ENCODE peak calls at places on chromosomes 2 and 18, in six cellular contexts. V is HFFc6, N is RWPE1, I is esophagus squamous epithelium, C is natural killer cell, S is astrocyte of the cerebellum. X is an unnamed sample.

GRCh38 chr18:3966985-3967856 is 487.9 kb downstream of the DLGAP1 start:
- DNase-seq in N (no peak), I (no peak), C (no peak), S (no peak), V (peak), X (no peak)

GRCh38 chr2:17800693-17801458 is 15.4 kb upstream of the MSGN1 start:
- DNase-seq in I (no peak), N (no peak), S (no peak), V (no peak), C (no peak), X (no peak)

GRCh38 chr2:102442967-102443828 is 20.2 kb downstream of the IL18RAP start:
- DNase-seq in V (peak), S (no peak), I (no peak), C (no peak), N (peak), X (no peak)

GRCh38 chr2:108139521-108139920 is 100.2 kb upstream of the SULT1C3 start:
- DNase-seq in N (peak), V (no peak), C (no peak), S (peak), I (no peak), X (no peak)

GRCh38 chr18:61939032-61939674 is 46.3 kb upstream of the RNF152 start:
- DNase-seq in I (no peak), N (no peak), C (no peak), S (no peak), V (no peak), X (no peak)

GRCh38 chr18:76553715-76554603 is 58.9 kb upstream of the ZNF516 start:
- DNase-seq in V (peak), C (no peak), N (peak), S (no peak), I (no peak), X (no peak)

GRCh38 chr2:74498500-74499268 is 719 bp downstream of the LBX2 start:
- DNase-seq in C (no peak), V (no peak), S (no peak), I (no peak), N (peak), X (no peak)

GRCh38 chr2:43634604-43635306 is 2.3 kb upstream of the PLEKHH2 start:
- DNase-seq in I (no peak), V (peak), S (peak), C (no peak), N (no peak), X (no peak)

GRCh38 chr2:131034122-131035051 is 58.9 kb downstream of the FAM168B start:
- DNase-seq in C (no peak), N (peak), S (no peak), V (no peak), I (no peak), X (peak)

GRCh38 chr2:97699765-97700444 is 13.5 kb upstream of the ZAP70 start:
- DNase-seq in V (peak), C (peak), I (no peak), N (peak), S (peak), X (peak)

GRCh38 chr2:238097201-238097987 is 2.7 kb upstream of the ESPNL start:
- DNase-seq in V (no peak), S (no peak), C (no peak), I (no peak), N (no peak), X (peak)

GRCh38 chr2:174868916-174869315 is 104.6 kb upstream of the CHRNA1 start:
- DNase-seq in I (no peak), C (no peak), V (no peak), N (no peak), S (no peak), X (no peak)

DNA sequence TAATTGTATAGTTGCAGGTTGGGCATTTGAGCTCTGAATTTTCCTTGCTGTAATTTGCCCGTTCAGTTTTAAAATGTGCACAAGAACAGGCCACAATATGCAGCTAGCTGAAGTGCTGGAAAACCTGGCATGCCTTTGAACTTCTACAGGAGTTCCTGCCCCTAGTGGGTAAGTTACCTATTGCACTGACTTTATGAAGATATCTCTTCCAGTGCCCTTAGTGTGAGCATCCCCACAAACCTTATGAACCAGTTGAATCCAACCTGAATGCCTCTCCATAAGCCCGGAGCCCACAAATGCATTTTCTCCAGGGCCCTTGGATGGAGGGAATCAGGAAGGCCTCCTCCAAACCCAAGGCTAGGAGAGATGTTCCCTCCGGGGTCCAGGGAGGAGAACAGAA is 106.8 kb downstream of the XRCC5 start:
- DNase-seq in S (no peak), V (peak), I (no peak), N (peak), C (no peak), X (no peak)
- TF ChIP-seq CTCF in S (peak), V (peak), I (no peak), N (no peak), C (peak), X (peak)

GRCh38 chr2:121359937-121360565 is 75.0 kb upstream of the TFCP2L1 start:
- DNase-seq in I (no peak), C (no peak), V (no peak), N (no peak), S (no peak), X (no peak)

GRCh38 chr2:121358291-121358690 is 73.3 kb upstream of the TFCP2L1 start:
- DNase-seq in I (no peak), N (no peak), C (no peak), V (no peak), S (no peak), X (no peak)

GRCh38 chr2:121355488-121355887 is 70.5 kb upstream of the TFCP2L1 start:
- DNase-seq in I (no peak), S (no peak), N (no peak), C (no peak), V (no peak), X (no peak)

GRCh38 chr2:121359170-121359569 is 74.2 kb upstream of the TFCP2L1 start:
- DNase-seq in I (no peak), V (no peak), N (no peak), S (no peak), C (no peak), X (no peak)

DNA sequence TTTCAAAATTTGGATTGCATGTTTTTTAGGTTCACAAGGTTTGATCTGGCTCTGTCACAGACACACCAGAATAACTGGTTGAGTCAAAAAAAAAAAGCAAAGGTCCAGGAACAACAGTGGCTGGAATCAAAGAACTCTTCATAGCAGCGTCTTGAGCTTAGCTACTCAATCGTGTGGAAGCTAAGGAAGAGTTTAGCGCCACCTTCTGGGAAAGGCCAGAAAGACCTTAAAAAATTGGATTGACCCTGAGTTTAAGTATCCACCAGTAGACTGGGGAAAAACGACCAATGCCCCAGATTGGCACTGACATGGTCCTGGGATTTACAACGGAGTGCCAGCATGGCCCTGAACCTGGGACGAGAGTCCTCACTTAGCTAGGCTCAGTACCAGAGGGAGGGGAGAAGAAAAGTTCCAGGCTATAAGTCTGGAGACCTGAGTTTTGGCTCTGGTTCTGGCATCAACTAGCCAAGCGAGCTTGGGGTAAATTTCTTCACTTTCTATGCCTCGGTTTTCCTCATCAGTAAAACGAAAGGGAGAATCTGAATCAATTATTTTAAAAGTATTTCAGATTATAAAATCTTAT is 71.1 kb upstream of the TFCP2L1 start:
- DNase-seq in N (peak), I (no peak), S (peak), V (peak), C (no peak), X (no peak)
- TF ChIP-seq CTCF in N (peak), I (peak), S (peak), V (peak), C (peak), X (peak)

GRCh38 chr18:49237031-49237430 is 223.4 kb downstream of the DYM start:
- DNase-seq in S (no peak), N (no peak), C (no peak), V (no peak), I (no peak), X (no peak)

GRCh38 chr18:49243391-49243790 is 217.1 kb downstream of the DYM start:
- DNase-seq in N (no peak), V (no peak), C (no peak), S (no peak), I (no peak), X (no peak)

GRCh38 chr18:49241852-49242251 is 218.6 kb downstream of the DYM start:
- DNase-seq in N (no peak), S (no peak), V (peak), C (no peak), I (no peak), X (no peak)

GRCh38 chr18:49234984-49235383 is 225.5 kb downstream of the DYM start:
- DNase-seq in V (no peak), I (no peak), N (no peak), C (no peak), S (no peak), X (no peak)

DNA sequence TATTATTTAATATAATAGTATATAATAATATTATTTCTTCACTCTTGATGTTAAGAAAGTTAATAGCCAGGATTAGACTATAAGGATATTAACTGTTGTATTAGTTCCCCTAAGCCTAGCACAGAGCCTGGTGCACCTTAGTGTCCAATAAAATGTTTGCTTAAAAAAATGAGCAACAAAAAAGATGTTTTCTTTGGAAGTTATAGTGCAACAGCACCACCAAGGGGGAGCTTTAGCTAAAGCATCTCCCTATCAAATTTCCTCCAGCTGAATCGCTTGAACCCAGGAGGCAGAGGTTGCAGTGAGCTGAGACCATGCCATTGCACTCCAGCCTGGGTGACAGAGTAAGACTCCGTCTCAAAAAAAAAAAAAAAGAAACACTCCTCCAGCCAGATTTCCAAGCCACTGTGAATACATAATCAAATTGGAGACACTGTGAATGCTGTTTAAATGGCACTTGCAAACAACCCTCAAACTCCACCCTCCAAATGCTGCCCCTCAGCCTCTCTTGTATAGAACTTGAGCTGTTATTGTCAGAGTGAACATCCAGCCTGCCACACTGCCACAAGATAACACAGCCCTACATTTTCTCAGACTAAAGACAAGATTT is 221.9 kb downstream of the DYM start:
- DNase-seq in C (no peak), N (no peak), S (peak), V (peak), I (no peak), X (no peak)
- TF ChIP-seq CTCF in C (peak), N (peak), S (peak), V (peak), I (no peak), X (peak)

GRCh38 chr2:168948621-168949212 is 47.6 kb downstream of the G6PC2 start:
- DNase-seq in I (no peak), N (peak), S (no peak), V (no peak), C (no peak), X (no peak)
- TF ChIP-seq CTCF in I (no peak), N (peak), S (peak), V (peak), C (peak), X (peak)

DNA sequence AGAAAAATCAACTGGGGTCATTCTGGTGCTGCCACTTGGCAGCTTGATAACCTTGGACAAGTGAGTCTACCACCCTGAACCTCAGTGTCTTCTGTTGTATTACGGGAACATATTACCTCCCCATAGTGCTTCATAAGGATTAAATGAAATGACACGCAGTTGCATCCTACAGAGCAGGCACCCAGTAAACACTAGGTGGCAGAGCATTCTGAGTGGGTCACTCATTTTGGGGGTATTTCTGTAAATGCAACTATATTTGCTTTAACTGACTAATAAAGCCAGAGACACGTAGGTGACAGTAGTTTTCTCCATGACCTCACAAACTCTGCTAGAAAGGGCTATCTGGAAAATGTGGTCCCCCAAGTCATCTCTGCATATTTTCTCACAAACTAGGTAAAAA is 4.7 kb downstream of the CD226 start:
- DNase-seq in I (no peak), V (no peak), C (no peak), S (no peak), N (no peak), X (no peak)
- TF ChIP-seq CTCF in I (no peak), V (peak), C (peak), S (no peak), N (no peak), X (no peak)

DNA sequence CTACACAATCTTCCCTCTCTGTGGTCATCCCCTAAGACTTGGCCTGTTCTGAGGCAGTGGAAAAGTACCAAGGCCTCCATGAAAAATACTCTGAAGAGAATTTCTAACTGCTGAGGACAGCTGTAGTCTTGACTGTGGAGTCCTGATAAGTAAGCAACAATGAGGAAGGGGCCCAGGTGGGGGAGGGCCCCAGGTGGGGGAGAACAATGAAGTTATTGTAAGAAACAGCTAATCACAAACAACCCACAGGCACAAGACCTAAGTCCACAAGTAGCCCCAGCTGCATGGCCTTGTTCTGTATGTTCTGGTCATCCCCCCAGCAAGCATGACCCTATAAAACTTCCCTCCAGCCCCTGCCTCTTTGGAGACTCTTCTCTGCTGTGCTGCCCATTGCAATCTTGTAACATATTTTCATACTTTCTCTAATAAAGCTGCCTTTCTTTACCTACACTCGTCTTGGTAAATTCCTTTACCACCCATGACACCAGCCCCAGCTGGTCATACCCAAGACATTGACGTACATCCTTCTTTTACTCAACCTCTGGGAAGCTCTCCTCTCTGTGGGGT is 230.4 kb downstream of the TDRD15 start:
- DNase-seq in S (no peak), C (no peak), I (no peak), V (no peak), N (no peak), X (no peak)
- TF ChIP-seq CTCF in S (no peak), C (no peak), I (no peak), V (no peak), N (no peak), X (no peak)

GRCh38 chr2:47015206-47015605 is 99.6 kb upstream of the MCFD2 start:
- DNase-seq in S (no peak), V (no peak), C (no peak), N (peak), I (no peak), X (no peak)
- TF ChIP-seq CTCF in S (no peak), V (no peak), C (no peak), N (no peak), I (no peak), X (no peak)